ENCODE peak calls at places on chromosomes 16 and 17, in four cellular contexts. C, T, Z and K are unnamed samples.
A peak's percentile ranks its signal among the peaks of the same experiment; 100 is the strongest.

GRCh38 chr16:57354311-57354710 is 4.3 kb upstream of the CCL22 start:
- DNase-seq in C (no peak), T (no peak), Z (no peak), K (no peak)

GRCh38 chr17:75927286-75927922 is 13.4 kb downstream of the FBF1 start:
- DNase-seq in C (no peak), T (peak; percentile 23), Z (peak; percentile 17), K (no peak)

GRCh38 chr17:19769946-19770652 is 22.0 kb upstream of the ALDH3A1 start:
- DNase-seq in C (peak; percentile 70), T (no peak), Z (no peak), K (no peak)

GRCh38 chr16:66581246-66581952 is 2.1 kb downstream of the CMTM2 start:
- DNase-seq in C (no peak), T (no peak), Z (no peak), K (no peak)

GRCh38 chr17:13079010-13079409 is 61.2 kb upstream of the ELAC2 start:
- DNase-seq in C (no peak), T (no peak), Z (no peak), K (no peak)

GRCh38 chr17:45740553-45741330 is 43.4 kb upstream of the CRHR1 start:
- DNase-seq in C (peak; percentile 66), T (peak; percentile 93), Z (peak; percentile 62), K (no peak)

GRCh38 chr17:19948100-19948943 is 29.3 kb downstream of the AKAP10 start:
- DNase-seq in C (no peak), T (peak; percentile 14), Z (no peak), K (no peak)

GRCh38 chr17:30550512-30551273 is 73.5 kb downstream of the GOSR1 start:
- DNase-seq in C (peak; percentile 64), T (no peak), Z (no peak), K (peak; percentile 54)

GRCh38 chr17:79340286-79340685 is 265.7 kb downstream of the ENGASE start:
- DNase-seq in C (no peak), T (no peak), Z (peak; percentile 86), K (no peak)

GRCh38 chr16:17963185-17963836 is 373.2 kb downstream of the NPIPA8 start:
- DNase-seq in C (no peak), T (no peak), Z (no peak), K (no peak)

GRCh38 chr17:73211745-73212144 is 18.9 kb downstream of the COG1 start:
- DNase-seq in C (no peak), T (no peak), Z (no peak), K (no peak)

GRCh38 chr17:1067282-1067956 is 70.5 kb downstream of the TIMM22 start:
- DNase-seq in C (peak; percentile 36), T (no peak), Z (no peak), K (peak; percentile 84)

DNA sequence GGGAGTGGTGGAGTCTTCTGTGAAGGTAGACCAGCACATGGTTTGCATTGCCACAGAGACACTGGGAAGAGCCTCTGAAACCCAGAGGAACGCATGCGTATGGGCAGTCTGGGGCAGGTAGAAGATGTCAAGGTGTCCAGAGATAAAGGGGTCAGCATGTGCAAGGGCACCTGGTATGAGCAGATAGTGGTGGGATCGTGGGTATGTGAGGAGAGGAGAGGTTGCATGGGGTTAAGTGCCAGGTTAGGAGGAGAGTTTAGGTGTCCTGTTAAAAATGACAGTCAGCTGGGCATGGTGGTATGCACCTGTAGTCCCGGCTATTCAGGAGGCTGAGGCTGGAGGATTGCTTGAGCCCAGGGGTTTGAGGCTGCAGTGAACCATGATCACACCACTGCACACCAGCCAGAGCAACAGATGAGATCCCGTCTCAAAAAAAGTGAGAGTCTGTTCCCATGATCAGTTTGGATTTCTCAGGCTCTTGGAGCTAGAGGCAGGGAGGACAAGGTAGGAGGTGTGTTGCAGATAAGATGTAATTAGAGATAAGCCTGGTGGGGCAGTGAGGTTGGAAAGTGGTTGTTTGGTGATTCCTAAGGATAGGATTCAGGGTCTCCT is 3.0 kb downstream of the PYCARD start:
- DNase-seq in C (no peak), T (no peak), Z (no peak), K (no peak)
- H3F3A ChIP-seq in C (no peaks in the 10 kb centered on the region), T (peaks cover 69% of the 10 kb centered on the region), Z (peaks cover 15% of the 10 kb centered on the region), K (peaks cover 80% of the 10 kb centered on the region)

GRCh38 chr16:89122322-89122831 is 28.7 kb downstream of the ACSF3 start:
- DNase-seq in C (no peak), T (no peak), Z (peak; percentile 90), K (no peak)
- TF ChIP-seq CTCF in C (no peak), T (no peak), Z (no peak), K (no peak)

DNA sequence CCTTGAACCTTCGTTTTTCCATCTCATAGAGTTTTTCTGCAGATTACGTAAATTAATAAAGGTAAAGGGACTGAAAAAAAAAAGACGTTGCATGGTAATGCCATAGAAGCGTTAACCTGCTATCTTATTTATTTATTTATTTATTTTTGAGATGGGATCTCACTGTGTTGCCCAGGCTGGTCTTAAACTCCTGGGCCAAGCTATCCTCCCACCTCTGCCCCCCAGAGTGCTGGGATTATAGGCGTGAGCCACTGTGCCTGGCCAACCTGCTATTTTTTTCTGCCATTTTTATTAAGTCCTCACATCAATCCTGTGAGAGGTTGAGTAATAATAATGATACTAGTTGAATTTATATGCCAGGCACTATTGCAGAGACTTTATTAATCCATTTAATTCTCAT is 7.9 kb downstream of the MSI2 start:
- DNase-seq in C (no peak), T (no peak), Z (no peak), K (no peak)
- H4K20me1 ChIP-seq in C (no peaks in the 10 kb centered on the region), T (peaks cover 99% of the 10 kb centered on the region), Z (no peaks in the 10 kb centered on the region), K (no peaks in the 10 kb centered on the region)

DNA sequence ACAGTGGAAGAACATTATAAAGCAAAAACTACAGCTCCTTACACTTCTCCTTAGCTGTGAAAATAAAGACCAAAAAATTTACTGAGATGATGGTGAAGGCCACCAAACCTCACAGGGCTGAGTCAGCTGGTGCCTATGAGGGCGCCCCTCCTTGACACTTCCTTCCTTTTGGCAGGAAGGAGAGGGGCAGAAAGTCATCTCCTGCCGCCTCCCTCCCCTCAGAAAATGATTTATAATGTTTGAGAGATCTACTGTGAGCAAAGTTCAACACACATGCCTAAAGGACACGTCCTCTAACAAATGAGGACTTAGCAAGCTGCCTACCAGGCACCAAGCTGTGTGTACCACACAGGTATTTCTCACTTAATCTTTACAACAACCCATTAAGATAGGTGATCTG is 245.7 kb downstream of the PRKCA start:
- DNase-seq in C (peak; percentile 85), T (no peak), Z (no peak), K (no peak)
- H3F3A ChIP-seq in C (peaks cover 25% of the 10 kb centered on the region), T (no peaks in the 10 kb centered on the region), Z (no peaks in the 10 kb centered on the region), K (peaks cover 20% of the 10 kb centered on the region)

GRCh38 chr17:64641499-64641898 is 20.6 kb downstream of the SMURF2 start:
- DNase-seq in C (peak; percentile 68), T (no peak), Z (no peak), K (no peak)
- TF ChIP-seq CTCF in C (no peak), T (no peak), Z (no peak), K (no peak)